ENCODE peak calls at places on chromosomes 7 and 10, in seven cellular contexts. R is lower lobe of right lung; Q is A673; D is HAP-1; Z is heart left ventricle; G is fibroblast of lung; K is effector memory CD4-positive, alpha-beta T cell. S is an unnamed sample.

GRCh38 chr10:123741146-123741545 is 75.0 kb downstream of the GPR26 start:
- DNase-seq in R (no peak), Q (no peak), D (no peak), Z (no peak), G (no peak), K (no peak), S (no peak)

GRCh38 chr10:12819071-12819470 is 182.4 kb downstream of the CCDC3 start:
- DNase-seq in R (no peak), Q (no peak), D (no peak), Z (no peak), G (no peak), K (no peak), S (no peak)

GRCh38 chr10:22340362-22341189 is 4.7 kb upstream of the SPAG6 start:
- DNase-seq in R (peak; percentile 76), Q (peak; percentile 90), D (peak; percentile 80), Z (peak; percentile 84), G (no peak), K (peak; percentile 47), S (peak; percentile 68)

GRCh38 chr7:22726345-22726848 is 603 bp upstream of the IL6 start:
- DNase-seq in R (peak; percentile 66), Q (peak; percentile 76), D (peak; percentile 77), Z (no peak), G (peak; percentile 89), K (peak; percentile 3), S (peak; percentile 90)

GRCh38 chr7:44511863-44512468 is 21.5 kb upstream of the NUDCD3 start:
- DNase-seq in R (no peak), Q (no peak), D (no peak), Z (no peak), G (no peak), K (no peak), S (no peak)

GRCh38 chr7:157545681-157546060 is 208.9 kb downstream of the DNAJB6 start:
- DNase-seq in R (peak; percentile 29), Q (no peak), D (no peak), Z (no peak), G (no peak), K (no peak), S (no peak)

GRCh38 chr7:3897430-3898385 is 596.7 kb downstream of the SDK1 start:
- DNase-seq in R (no peak), Q (peak; percentile 58), D (peak; percentile 40), Z (no peak), G (peak; percentile 78), K (no peak), S (peak; percentile 64)

GRCh38 chr7:37031571-37032257 is 307.4 kb upstream of the AOAH start:
- DNase-seq in R (peak; percentile 50), Q (peak; percentile 97), D (peak; percentile 64), Z (no peak), G (peak; percentile 99), K (no peak), S (peak; percentile 64)

GRCh38 chr10:103668351-103669242 is 175.1 kb downstream of the NEURL1 start:
- DNase-seq in R (peak; percentile 74), Q (no peak), D (no peak), Z (peak; percentile 91), G (peak; percentile 75), K (no peak), S (no peak)

GRCh38 chr10:8374334-8374733 is 319.8 kb downstream of the GATA3 start:
- DNase-seq in R (no peak), Q (no peak), D (no peak), Z (no peak), G (no peak), K (no peak), S (no peak)

GRCh38 chr10:44069573-44069972 is 315.3 kb downstream of the CXCL12 start:
- DNase-seq in R (no peak), Q (no peak), D (no peak), Z (no peak), G (no peak), K (no peak), S (no peak)

GRCh38 chr7:110071219-110071618 is 1019.7 kb upstream of the LRRN3 start:
- DNase-seq in R (no peak), Q (no peak), D (no peak), Z (no peak), G (no peak), K (no peak), S (no peak)

GRCh38 chr10:23099079-23099478 is 3.7 kb downstream of the MSRB2 start:
- DNase-seq in R (no peak), Q (no peak), D (no peak), Z (no peak), G (no peak), K (no peak), S (no peak)

GRCh38 chr10:123585477-123586445 is 80.4 kb upstream of the GPR26 start:
- DNase-seq in R (no peak), Q (no peak), D (no peak), Z (no peak), G (no peak), K (no peak), S (peak; percentile 39)

GRCh38 chr7:45103958-45104843 is 7.3 kb downstream of the TBRG4 start:
- DNase-seq in R (peak; percentile 33), Q (no peak), D (peak; percentile 5), Z (peak; percentile 53), G (no peak), K (no peak), S (no peak)

GRCh38 chr10:23343591-23344225 is 889 bp downstream of the C10orf67 start:
- DNase-seq in R (peak; percentile 81), Q (no peak), D (peak; percentile 82), Z (peak; percentile 80), G (no peak), K (no peak), S (peak; percentile 90)

GRCh38 chr10:17029581-17030271 is 99.9 kb downstream of the CUBN start:
- DNase-seq in R (peak; percentile 77), Q (peak; percentile 97), D (peak; percentile 16), Z (peak; percentile 76), G (peak; percentile 78), K (peak; percentile 73), S (no peak)

GRCh38 chr10:23702977-23703414 is 264.1 kb downstream of the OTUD1 start:
- DNase-seq in R (peak; percentile 52), Q (peak; percentile 90), D (peak; percentile 73), Z (peak; percentile 62), G (peak; percentile 64), K (peak; percentile 3), S (peak; percentile 96)

GRCh38 chr10:64191304-64191703 is 670.1 kb downstream of the REEP3 start:
- DNase-seq in R (no peak), Q (peak; percentile 64), D (no peak), Z (no peak), G (no peak), K (no peak), S (no peak)

GRCh38 chr7:114100810-114101209 is 182.0 kb upstream of the PPP1R3A start:
- DNase-seq in R (no peak), Q (no peak), D (no peak), Z (no peak), G (no peak), K (no peak), S (no peak)

GRCh38 chr7:124246262-124246863 is 213.5 kb upstream of the TMEM229A start:
- DNase-seq in R (no peak), Q (no peak), D (no peak), Z (no peak), G (peak; percentile 27), K (no peak), S (peak; percentile 10)

GRCh38 chr7:44970521-44971051 is 8.2 kb downstream of the MYO1G start:
- DNase-seq in R (no peak), Q (no peak), D (no peak), Z (no peak), G (no peak), K (no peak), S (no peak)

GRCh38 chr10:43899224-43899959 is 250.7 kb upstream of the ZNF32 start:
- DNase-seq in R (no peak), Q (no peak), D (no peak), Z (no peak), G (no peak), K (no peak), S (no peak)

GRCh38 chr10:26944261-26944882 is 83.6 kb upstream of the ABI1 start:
- DNase-seq in R (no peak), Q (no peak), D (no peak), Z (no peak), G (no peak), K (no peak), S (no peak)

GRCh38 chr10:9227679-9228365 is 1173.3 kb downstream of the GATA3 start:
- DNase-seq in R (no peak), Q (no peak), D (no peak), Z (no peak), G (no peak), K (no peak), S (no peak)

DNA sequence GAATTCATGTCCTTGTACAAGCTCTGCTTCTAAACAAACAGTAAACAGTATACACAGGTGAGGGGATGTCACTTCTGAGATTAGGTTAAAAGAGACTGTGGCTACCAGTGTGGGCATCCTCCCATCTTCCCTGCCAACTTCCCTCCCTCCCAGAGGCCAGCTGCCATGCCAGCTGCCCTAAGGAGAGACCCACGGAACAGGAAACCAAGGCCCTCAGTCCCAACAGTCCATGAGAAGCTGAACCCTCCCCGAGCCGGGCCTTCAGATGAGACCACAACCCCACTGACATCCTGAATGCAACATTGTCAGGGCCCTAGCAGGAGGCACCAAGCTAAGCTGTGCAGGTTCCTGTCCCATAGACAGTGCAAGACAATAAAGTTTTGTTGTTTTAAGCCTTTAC is 106.1 kb downstream of the CTBP2 start:
- DNase-seq in R (no peak), Q (no peak), D (no peak), Z (no peak), G (no peak), K (no peak), S (no peak)
- H3K4me1 ChIP-seq in R (peaks cover 66% of the 10 kb centered on the region), Q (peaks cover 44% of the 10 kb centered on the region), D (peaks cover 16% of the 10 kb centered on the region), Z (peaks cover 20% of the 10 kb centered on the region), G (peaks cover 19% of the 10 kb centered on the region), K (no peaks in the 10 kb centered on the region), S (peaks cover 64% of the 10 kb centered on the region)

GRCh38 chr7:992445-992741 is 9.4 kb downstream of the CYP2W1 start:
- DNase-seq in R (no peak), Q (no peak), D (no peak), Z (no peak), G (no peak), K (no peak), S (no peak)

GRCh38 chr7:991017-991728 is 8.2 kb downstream of the CYP2W1 start:
- DNase-seq in R (no peak), Q (no peak), D (no peak), Z (no peak), G (no peak), K (no peak), S (no peak)

GRCh38 chr7:991729-992444 is 8.9 kb downstream of the CYP2W1 start:
- DNase-seq in R (no peak), Q (no peak), D (no peak), Z (no peak), G (no peak), K (no peak), S (no peak)

GRCh38 chr7:988963-989529 is 6.1 kb downstream of the CYP2W1 start:
- DNase-seq in R (no peak), Q (no peak), D (no peak), Z (no peak), G (no peak), K (no peak), S (no peak)

GRCh38 chr7:990352-991005 is 7.5 kb downstream of the CYP2W1 start:
- DNase-seq in R (no peak), Q (no peak), D (no peak), Z (no peak), G (no peak), K (no peak), S (no peak)
- H3K4me1 ChIP-seq in R (peaks cover 18% of the 10 kb centered on the region), Q (no peaks in the 10 kb centered on the region), D (peaks cover 2% of the 10 kb centered on the region), Z (no peaks in the 10 kb centered on the region), G (peaks cover 3% of the 10 kb centered on the region), K (peaks cover 3% of the 10 kb centered on the region), S (no peaks in the 10 kb centered on the region)

GRCh38 chr7:77327067-77327931 is 88.8 kb downstream of the GSAP start:
- DNase-seq in R (peak; percentile 71), Q (no peak), D (no peak), Z (peak; percentile 65), G (peak; percentile 84), K (no peak), S (no peak)
- H3K4me1 ChIP-seq in R (peaks cover 54% of the 10 kb centered on the region), Q (peaks cover 44% of the 10 kb centered on the region), D (no peaks in the 10 kb centered on the region), Z (peaks cover 5% of the 10 kb centered on the region), G (peaks cover 16% of the 10 kb centered on the region), K (peaks cover 10% of the 10 kb centered on the region), S (no peaks in the 10 kb centered on the region)

GRCh38 chr10:113028393-113029054 is 78.5 kb downstream of the TCF7L2 start:
- DNase-seq in R (no peak), Q (no peak), D (no peak), Z (no peak), G (no peak), K (no peak), S (no peak)
- H3K4me1 ChIP-seq in R (peaks cover 28% of the 10 kb centered on the region), Q (peaks cover 19% of the 10 kb centered on the region), D (peaks cover 23% of the 10 kb centered on the region), Z (peaks cover 3% of the 10 kb centered on the region), G (peaks cover 12% of the 10 kb centered on the region), K (no peaks in the 10 kb centered on the region), S (peaks cover 40% of the 10 kb centered on the region)